ENCODE peak calls at places on chromosomes 2 and 18, in five cellular contexts. One of them, this sample, is unnamed. For H3K27me3, the result is how much of the 10 kb centered on the place peaks cover.

GRCh38 chr2:113242318-113242717 is 36.4 kb downstream of the PAX8 start:
- DNase-seq in CD4-positive, alpha-beta T cell: no peak
- DNase-seq in adrenal gland: no peak
- DNase-seq in GM23248: no peak
- DNase-seq in HCT116: no peak
- DNase-seq in this sample: no peak

GRCh38 chr2:177031435-177032222 is 181.0 kb upstream of the HNRNPA3 start:
- DNase-seq in CD4-positive, alpha-beta T cell: no peak
- DNase-seq in adrenal gland: no peak
- DNase-seq in GM23248: no peak
- DNase-seq in HCT116: no peak
- DNase-seq in this sample: no peak

GRCh38 chr18:45997689-45998088 is 30.6 kb upstream of the EPG5 start:
- DNase-seq in CD4-positive, alpha-beta T cell: peak
- DNase-seq in adrenal gland: no peak
- DNase-seq in GM23248: no peak
- DNase-seq in HCT116: no peak
- DNase-seq in this sample: no peak

GRCh38 chr2:12244070-12244469 is 472.7 kb upstream of the TRIB2 start:
- DNase-seq in CD4-positive, alpha-beta T cell: no peak
- DNase-seq in adrenal gland: no peak
- DNase-seq in GM23248: peak
- DNase-seq in HCT116: no peak
- DNase-seq in this sample: no peak

GRCh38 chr18:36535202-36535935 is 237.9 kb downstream of the FHOD3 start:
- DNase-seq in CD4-positive, alpha-beta T cell: no peak
- DNase-seq in adrenal gland: no peak
- DNase-seq in GM23248: no peak
- DNase-seq in HCT116: no peak
- DNase-seq in this sample: no peak

GRCh38 chr18:61774846-61775245 is 118.0 kb downstream of the RNF152 start:
- DNase-seq in CD4-positive, alpha-beta T cell: no peak
- DNase-seq in adrenal gland: no peak
- DNase-seq in GM23248: no peak
- DNase-seq in HCT116: no peak
- DNase-seq in this sample: no peak

GRCh38 chr2:7161501-7161900 is 244.3 kb downstream of the RNF144A start:
- DNase-seq in CD4-positive, alpha-beta T cell: no peak
- DNase-seq in adrenal gland: no peak
- DNase-seq in GM23248: no peak
- DNase-seq in HCT116: no peak
- DNase-seq in this sample: no peak

GRCh38 chr2:28684142-28684858 is 67.3 kb upstream of the PPP1CB start:
- DNase-seq in CD4-positive, alpha-beta T cell: no peak
- DNase-seq in adrenal gland: peak
- DNase-seq in GM23248: no peak
- DNase-seq in HCT116: no peak
- DNase-seq in this sample: no peak

GRCh38 chr18:76962851-76963250 is 140.5 kb downstream of the ZNF236 start:
- DNase-seq in CD4-positive, alpha-beta T cell: no peak
- DNase-seq in adrenal gland: no peak
- DNase-seq in GM23248: no peak
- DNase-seq in HCT116: no peak
- DNase-seq in this sample: no peak

GRCh38 chr2:206064077-206064476 is 21.9 kb downstream of the INO80D start:
- DNase-seq in CD4-positive, alpha-beta T cell: no peak
- DNase-seq in adrenal gland: no peak
- DNase-seq in GM23248: peak
- DNase-seq in HCT116: no peak
- DNase-seq in this sample: no peak

DNA sequence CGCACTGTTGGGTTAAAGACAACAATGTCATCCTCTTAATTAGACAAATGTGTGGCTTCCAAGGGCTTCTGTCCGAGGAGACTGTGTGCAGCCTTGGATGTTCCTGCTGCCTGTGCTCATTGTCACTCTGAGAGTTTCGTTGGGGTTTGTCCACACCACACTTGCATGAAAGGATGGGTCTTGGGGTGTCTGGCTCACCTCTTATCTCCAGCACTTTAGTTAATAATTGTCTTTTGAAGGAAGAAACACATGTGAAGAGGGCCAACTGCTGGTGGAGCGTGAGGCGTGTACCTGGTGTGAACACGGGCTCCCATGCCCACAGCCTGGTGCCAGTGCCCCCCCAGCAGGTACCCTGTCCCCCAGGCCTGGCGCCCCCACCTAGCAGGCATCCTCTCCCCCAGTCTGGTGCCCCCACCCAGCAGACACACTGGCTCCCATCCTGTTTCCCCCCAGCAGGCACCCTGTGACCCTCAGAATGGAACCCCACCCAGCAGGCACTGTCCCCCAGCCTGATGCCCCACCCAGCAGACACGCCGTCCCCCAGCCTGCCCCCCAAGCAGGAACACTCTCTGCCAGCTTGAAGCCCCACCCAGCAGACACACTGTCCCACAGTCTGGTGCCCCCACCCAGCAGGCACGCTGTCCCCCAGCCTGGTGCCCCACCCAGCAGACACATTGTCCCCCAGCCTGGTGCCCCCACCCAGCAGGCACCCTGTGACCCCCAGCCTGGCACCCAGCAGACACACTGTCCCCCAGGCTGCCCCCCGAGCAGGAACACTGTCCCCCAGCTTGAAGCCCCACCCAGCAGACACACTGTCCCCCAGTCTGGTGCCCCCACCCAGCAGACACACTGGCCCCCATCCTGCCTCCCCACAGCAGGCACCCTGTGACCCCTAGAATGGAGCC is 96.3 kb upstream of the TMEM18 start:
- DNase-seq in CD4-positive, alpha-beta T cell: no peak
- DNase-seq in adrenal gland: no peak
- DNase-seq in GM23248: no peak
- DNase-seq in HCT116: no peak
- DNase-seq in this sample: no peak
- H3K27me3 ChIP-seq in CD4-positive, alpha-beta T cell: under half
- H3K27me3 ChIP-seq in adrenal gland: under half
- H3K27me3 ChIP-seq in GM23248: under half
- H3K27me3 ChIP-seq in HCT116: under half
- H3K27me3 ChIP-seq in this sample: under half

GRCh38 chr2:172101008-172101706 is 1.5 kb downstream of the DLX2 start:
- DNase-seq in CD4-positive, alpha-beta T cell: no peak
- DNase-seq in adrenal gland: no peak
- DNase-seq in GM23248: peak
- DNase-seq in HCT116: no peak
- DNase-seq in this sample: peak
- H3K27me3 ChIP-seq in CD4-positive, alpha-beta T cell: half or more
- H3K27me3 ChIP-seq in adrenal gland: half or more
- H3K27me3 ChIP-seq in GM23248: under half
- H3K27me3 ChIP-seq in HCT116: under half
- H3K27me3 ChIP-seq in this sample: under half

GRCh38 chr2:169360984-169361705 is 1.2 kb downstream of the LRP2 start:
- DNase-seq in CD4-positive, alpha-beta T cell: no peak
- DNase-seq in adrenal gland: no peak
- DNase-seq in GM23248: peak
- DNase-seq in HCT116: no peak
- DNase-seq in this sample: no peak
- H3K27me3 ChIP-seq in CD4-positive, alpha-beta T cell: under half
- H3K27me3 ChIP-seq in adrenal gland: under half
- H3K27me3 ChIP-seq in GM23248: under half
- H3K27me3 ChIP-seq in HCT116: under half
- H3K27me3 ChIP-seq in this sample: half or more

GRCh38 chr18:59381949-59382348 is 22.9 kb upstream of the LMAN1 start:
- DNase-seq in CD4-positive, alpha-beta T cell: no peak
- DNase-seq in adrenal gland: no peak
- DNase-seq in GM23248: no peak
- DNase-seq in HCT116: no peak
- DNase-seq in this sample: no peak
- H3K27me3 ChIP-seq in CD4-positive, alpha-beta T cell: under half
- H3K27me3 ChIP-seq in adrenal gland: under half
- H3K27me3 ChIP-seq in GM23248: under half
- H3K27me3 ChIP-seq in HCT116: under half
- H3K27me3 ChIP-seq in this sample: under half

GRCh38 chr2:20991031-20991430 is 52.8 kb downstream of the APOB start:
- DNase-seq in CD4-positive, alpha-beta T cell: no peak
- DNase-seq in adrenal gland: no peak
- DNase-seq in GM23248: no peak
- DNase-seq in HCT116: no peak
- DNase-seq in this sample: no peak

GRCh38 chr2:20989404-20989803 is 54.5 kb downstream of the APOB start:
- DNase-seq in CD4-positive, alpha-beta T cell: no peak
- DNase-seq in adrenal gland: no peak
- DNase-seq in GM23248: no peak
- DNase-seq in HCT116: no peak
- DNase-seq in this sample: no peak

GRCh38 chr2:20994130-20994529 is 49.7 kb downstream of the APOB start:
- DNase-seq in CD4-positive, alpha-beta T cell: no peak
- DNase-seq in adrenal gland: no peak
- DNase-seq in GM23248: no peak
- DNase-seq in HCT116: no peak
- DNase-seq in this sample: no peak

GRCh38 chr2:20990446-20990988 is 53.4 kb downstream of the APOB start:
- DNase-seq in CD4-positive, alpha-beta T cell: no peak
- DNase-seq in adrenal gland: no peak
- DNase-seq in GM23248: no peak
- DNase-seq in HCT116: no peak
- DNase-seq in this sample: peak

DNA sequence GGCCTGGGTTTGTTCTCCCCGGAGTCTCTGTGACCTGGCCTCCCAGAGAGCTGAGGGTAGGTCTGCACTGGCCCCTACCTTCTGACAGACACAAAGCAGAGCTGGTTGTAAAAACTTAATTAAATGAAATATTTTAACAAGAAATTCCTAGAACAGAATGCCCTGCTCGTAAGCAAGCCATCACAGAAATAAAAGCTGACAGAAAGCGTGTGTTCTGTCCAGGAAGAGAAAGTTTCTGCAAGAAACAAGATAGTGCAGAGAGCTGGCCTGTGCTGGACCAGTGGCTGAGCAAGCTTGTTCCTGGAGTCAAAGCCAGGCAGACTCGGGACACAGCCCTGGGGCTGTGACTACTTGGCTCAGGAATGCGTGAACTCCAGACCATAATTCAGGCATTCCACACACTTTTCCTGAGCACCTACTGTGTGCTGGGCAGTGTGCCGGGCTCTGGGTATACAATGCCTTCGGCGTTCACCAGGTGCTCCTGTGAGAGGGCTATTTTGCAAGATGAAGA is 51.6 kb downstream of the APOB start:
- DNase-seq in CD4-positive, alpha-beta T cell: no peak
- DNase-seq in adrenal gland: peak
- DNase-seq in GM23248: peak
- DNase-seq in HCT116: no peak
- DNase-seq in this sample: no peak
- H3K27me3 ChIP-seq in CD4-positive, alpha-beta T cell: under half
- H3K27me3 ChIP-seq in adrenal gland: under half
- H3K27me3 ChIP-seq in GM23248: under half
- H3K27me3 ChIP-seq in HCT116: under half
- H3K27me3 ChIP-seq in this sample: half or more

GRCh38 chr2:6082619-6083018 is 390.4 kb downstream of the SOX11 start:
- DNase-seq in CD4-positive, alpha-beta T cell: no peak
- DNase-seq in adrenal gland: no peak
- DNase-seq in GM23248: no peak
- DNase-seq in HCT116: no peak
- DNase-seq in this sample: peak
- H3K27me3 ChIP-seq in CD4-positive, alpha-beta T cell: under half
- H3K27me3 ChIP-seq in adrenal gland: under half
- H3K27me3 ChIP-seq in GM23248: under half
- H3K27me3 ChIP-seq in HCT116: under half
- H3K27me3 ChIP-seq in this sample: under half